ENCODE peak calls at places on chromosomes 13 and 19, in ten cellular contexts. C, V, O, J, L, H, E, K, F and W are unnamed samples.

GRCh38 chr19:18750295-18750970 is 40.7 kb downstream of the COMP start:
- DNase-seq in C (no peak), V (no peak), O (no peak), J (no peak), L (no peak), H (no peak), E (no peak), K (no peak), F (no peak), W (no peak)

GRCh38 chr13:89899302-89900103 is 1448.0 kb upstream of the MIR17HG start:
- DNase-seq in C (no peak), V (no peak), O (no peak), J (no peak), L (no peak), H (no peak), E (no peak), K (no peak), F (no peak), W (no peak)

GRCh38 chr13:114066956-114067355 is 65.5 kb downstream of the RASA3 start:
- DNase-seq in C (no peak), V (no peak), O (no peak), J (no peak), L (no peak), H (peak; percentile 44), E (no peak), K (no peak), F (no peak), W (no peak)

GRCh38 chr13:62933809-62934208 is 1518.2 kb upstream of the PCDH20 start:
- DNase-seq in C (no peak), V (no peak), O (no peak), J (no peak), L (no peak), H (no peak), E (no peak), K (no peak), F (peak; percentile 31), W (no peak)

GRCh38 chr13:23583491-23583890 is 13.3 kb downstream of the TNFRSF19 start:
- DNase-seq in C (no peak), V (peak; percentile 25), O (no peak), J (no peak), L (no peak), H (no peak), E (no peak), K (no peak), F (no peak), W (no peak)

GRCh38 chr13:75194717-75195116 is 287.3 kb downstream of the TBC1D4 start:
- DNase-seq in C (no peak), V (no peak), O (no peak), J (peak; percentile 70), L (no peak), H (no peak), E (no peak), K (no peak), F (no peak), W (no peak)

GRCh38 chr19:4338441-4339350 is at the start of gene STAP2:
- DNase-seq in C (no peak), V (peak; percentile 51), O (peak; percentile 23), J (no peak), L (no peak), H (no peak), E (no peak), K (peak; percentile 25), F (no peak), W (no peak)

GRCh38 chr19:39032164-39032918 is at the start of gene FBXO27:
- DNase-seq in C (no peak), V (no peak), O (no peak), J (no peak), L (no peak), H (no peak), E (no peak), K (no peak), F (no peak), W (no peak)

GRCh38 chr19:32168111-32168510 is 177.3 kb upstream of the ZNF507 start:
- DNase-seq in C (no peak), V (no peak), O (no peak), J (no peak), L (peak; percentile 6), H (no peak), E (no peak), K (no peak), F (no peak), W (no peak)

GRCh38 chr19:55605637-55606470 is at the start of gene ZNF865:
- DNase-seq in C (peak; percentile 59), V (peak; percentile 84), O (peak; percentile 63), J (peak; percentile 85), L (peak; percentile 85), H (peak; percentile 76), E (no peak), K (peak; percentile 64), F (peak; percentile 56), W (no peak)

GRCh38 chr13:76868451-76868850 is 17.8 kb downstream of the KCTD12 start:
- DNase-seq in C (no peak), V (no peak), O (no peak), J (no peak), L (no peak), H (no peak), E (no peak), K (no peak), F (peak; percentile 44), W (no peak)

GRCh38 chr19:8635422-8635821 is 5.0 kb downstream of the NFILZ start:
- DNase-seq in C (no peak), V (no peak), O (no peak), J (no peak), L (no peak), H (no peak), E (no peak), K (no peak), F (no peak), W (no peak)

GRCh38 chr19:55678121-55678671 is 3.2 kb downstream of the EPN1 start:
- DNase-seq in C (no peak), V (no peak), O (no peak), J (no peak), L (no peak), H (peak; percentile 82), E (no peak), K (no peak), F (no peak), W (no peak)

GRCh38 chr13:97423300-97424045 is 10.5 kb upstream of the RAP2A start:
- DNase-seq in C (no peak), V (no peak), O (no peak), J (no peak), L (no peak), H (no peak), E (no peak), K (no peak), F (no peak), W (no peak)

GRCh38 chr19:34184880-34185491 is 12.7 kb downstream of the LSM14A start:
- DNase-seq in C (no peak), V (no peak), O (no peak), J (no peak), L (no peak), H (no peak), E (no peak), K (no peak), F (no peak), W (no peak)

GRCh38 chr13:113404723-113405471 is 41.0 kb upstream of the GRTP1 start:
- DNase-seq in C (no peak), V (no peak), O (no peak), J (peak; percentile 61), L (no peak), H (no peak), E (no peak), K (no peak), F (peak; percentile 47), W (no peak)